ENCODE peak calls at places on chromosome 19, in seven cellular contexts. P, V, O, Z, H, G and A are unnamed samples.
A peak's percentile ranks its signal among the peaks of the same experiment; 100 is the strongest.

GRCh38 chr19:17309198-17309961 is at the start of gene DDA1:
- DNase-seq in G (peak; percentile 92), O (peak; percentile 95), Z (peak; percentile 100), P (peak; percentile 100), H (peak; percentile 100), V (peak; percentile 100), A (peak; percentile 100)

GRCh38 chr19:54133312-54133956 is 4.1 kb upstream of the CNOT3 start:
- DNase-seq in O (no peak), Z (no peak), H (no peak), P (no peak), G (no peak), V (no peak), A (no peak)

GRCh38 chr19:7202888-7203287 is 91.3 kb downstream of the INSR start:
- DNase-seq in G (no peak), Z (no peak), H (no peak), O (no peak), P (no peak), V (no peak), A (no peak)

GRCh38 chr19:9586764-9587163 is 2.5 kb upstream of the ZNF121 start:
- DNase-seq in V (peak; percentile 85), Z (peak; percentile 80), O (no peak), P (peak; percentile 64), G (no peak), H (peak; percentile 24), A (peak; percentile 69)

GRCh38 chr19:32345261-32346207 is at the start of gene ZNF507:
- DNase-seq in Z (peak; percentile 85), G (peak; percentile 97), V (peak; percentile 85), P (peak; percentile 78), H (no peak), O (peak; percentile 97), A (peak; percentile 90)

GRCh38 chr19:55451163-55451521 is 8.0 kb upstream of the SHISA7 start:
- DNase-seq in Z (no peak), H (no peak), P (no peak), V (no peak), O (no peak), G (peak; percentile 75), A (no peak)

GRCh38 chr19:32231020-32231419 is 114.4 kb upstream of the ZNF507 start:
- DNase-seq in Z (no peak), P (no peak), V (no peak), H (no peak), G (no peak), O (no peak), A (no peak)

GRCh38 chr19:1123885-1124677 is 20.3 kb downstream of the GPX4 start:
- DNase-seq in G (no peak), P (no peak), Z (no peak), O (no peak), H (no peak), V (no peak), A (peak; percentile 77)

GRCh38 chr19:17645339-17645963 is 42.7 kb downstream of the UNC13A start:
- DNase-seq in V (no peak), P (no peak), G (no peak), H (no peak), Z (no peak), O (no peak), A (no peak)

GRCh38 chr19:38401148-38401547 is 1.7 kb upstream of the FAM98C start:
- DNase-seq in V (no peak), O (no peak), H (no peak), Z (no peak), P (no peak), G (no peak), A (no peak)

GRCh38 chr19:32416749-32417469 is 11.3 kb downstream of the DPY19L3 start:
- DNase-seq in Z (no peak), P (no peak), O (no peak), G (no peak), H (no peak), V (no peak), A (no peak)

GRCh38 chr19:38277549-38277948 is 13.2 kb downstream of the SPINT2 start:
- DNase-seq in Z (no peak), O (no peak), H (no peak), G (no peak), P (no peak), V (no peak), A (no peak)

GRCh38 chr19:56106397-56106849 is 14.7 kb downstream of the ZNF787 start:
- DNase-seq in P (no peak), V (peak; percentile 83), Z (peak; percentile 89), G (peak; percentile 75), O (no peak), H (no peak), A (no peak)

GRCh38 chr19:6521718-6522646 is 8.8 kb upstream of the TNFSF9 start:
- DNase-seq in H (peak; percentile 95), V (peak; percentile 61), P (no peak), O (no peak), G (peak; percentile 87), Z (peak; percentile 46), A (no peak)

GRCh38 chr19:55383789-55384575 is at the start of gene TMEM238:
- DNase-seq in P (peak; percentile 60), O (peak; percentile 72), G (peak; percentile 94), V (peak; percentile 84), H (no peak), Z (peak; percentile 82), A (peak; percentile 83)

GRCh38 chr19:7928741-7929701 is 3.1 kb upstream of the CTXN1 start:
- DNase-seq in G (peak; percentile 85), V (no peak), Z (no peak), O (peak; percentile 43), H (no peak), P (peak; percentile 83), A (peak; percentile 92)

GRCh38 chr19:32220951-32221350 is 124.5 kb upstream of the ZNF507 start:
- DNase-seq in O (no peak), P (no peak), H (no peak), V (no peak), Z (no peak), G (no peak), A (no peak)

GRCh38 chr19:33403221-33403972 is 29.9 kb downstream of the CEBPG start:
- DNase-seq in O (no peak), G (peak; percentile 81), H (no peak), Z (peak; percentile 59), P (no peak), V (peak; percentile 45), A (peak; percentile 62)

GRCh38 chr19:6680141-6680540 is 10.2 kb upstream of the TNFSF14 start:
- DNase-seq in V (no peak), G (no peak), O (no peak), Z (no peak), H (no peak), P (no peak), A (no peak)

GRCh38 chr19:40053491-40053890 is 2.5 kb downstream of the ZNF780B start:
- DNase-seq in H (no peak), Z (no peak), V (no peak), O (no peak), P (no peak), G (no peak), A (no peak)

GRCh38 chr19:13153627-13154240 is 3.5 kb downstream of the IER2 start:
- DNase-seq in H (no peak), O (no peak), P (peak; percentile 50), Z (peak; percentile 44), G (peak; percentile 92), V (peak; percentile 47), A (peak; percentile 81)

DNA sequence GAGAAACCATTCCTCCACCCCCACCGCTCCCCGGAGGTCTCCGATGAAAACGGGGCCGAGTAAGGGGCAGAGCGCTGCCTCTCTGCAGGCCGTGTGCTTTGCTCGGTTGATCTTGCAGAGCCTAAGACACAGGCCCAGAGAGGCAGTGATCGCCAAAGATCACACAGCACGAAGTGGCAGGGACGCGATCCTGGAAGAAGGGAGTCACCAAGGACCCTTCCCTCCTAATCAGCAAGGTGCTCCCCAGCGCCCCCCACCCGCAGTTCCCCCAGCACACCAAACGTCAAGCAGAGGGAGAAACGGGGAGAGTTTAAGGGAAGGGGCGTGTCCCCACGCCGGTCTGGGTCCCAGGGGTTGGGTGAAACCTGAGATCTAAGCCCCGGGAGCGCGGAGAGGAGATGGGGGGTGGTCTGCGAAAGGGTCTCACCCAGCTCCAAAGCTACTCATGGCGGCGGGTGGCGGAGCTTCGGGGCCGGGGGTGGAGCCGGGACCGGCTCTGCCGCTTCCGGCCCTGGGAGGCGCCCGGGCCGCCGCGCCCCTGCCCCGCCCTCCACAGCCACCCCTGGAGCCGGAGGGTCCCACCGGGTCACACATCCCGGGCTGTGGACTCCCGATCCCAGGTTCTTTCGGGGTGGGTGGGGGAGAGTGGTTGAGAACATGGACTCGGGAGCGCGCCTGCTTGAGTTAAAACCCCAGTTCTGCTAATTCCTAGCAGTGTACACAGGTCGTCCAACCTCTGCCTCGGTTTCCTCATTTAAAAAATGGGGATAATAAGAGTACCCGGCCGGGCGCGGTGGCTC is at the start of gene EML2:
- DNase-seq in V (peak; percentile 80), P (no peak), O (peak; percentile 71), H (no peak), G (peak; percentile 91), Z (peak; percentile 71), A (no peak)
- TF ChIP-seq CTCF in V (no peak), P (no peak), O (peak; percentile 60), H (peak; percentile 65), G (no peak), Z (peak; percentile 5), A (no peak)

GRCh38 chr19:2579678-2580280 is 103.9 kb downstream of the GADD45B start:
- DNase-seq in Z (no peak), V (no peak), H (no peak), O (no peak), G (no peak), P (no peak), A (peak; percentile 66)

GRCh38 chr19:2575734-2576481 is 100.0 kb downstream of the GADD45B start:
- DNase-seq in Z (peak; percentile 66), H (no peak), G (peak; percentile 88), P (peak; percentile 88), O (no peak), V (peak; percentile 42), A (peak; percentile 95)

GRCh38 chr19:2577722-2578335 is 101.9 kb downstream of the GADD45B start:
- DNase-seq in P (no peak), V (no peak), Z (no peak), G (no peak), O (no peak), H (no peak), A (peak; percentile 63)

GRCh38 chr19:2578391-2578826 is 102.5 kb downstream of the GADD45B start:
- DNase-seq in P (no peak), O (peak; percentile 42), H (no peak), G (peak; percentile 79), Z (peak; percentile 55), V (peak; percentile 40), A (peak; percentile 73)

GRCh38 chr19:2578911-2579677 is 103.2 kb downstream of the GADD45B start:
- DNase-seq in V (peak; percentile 89), O (peak; percentile 74), G (peak; percentile 96), P (peak; percentile 91), Z (peak; percentile 96), H (no peak), A (peak; percentile 96)
- TF ChIP-seq EP300 in V (peak; percentile 77), O (peak; percentile 27), G (no peak), P (peak; percentile 53), Z (peak; percentile 74), H (no peak), A (no peak)

GRCh38 chr19:20513179-20513934 is 52.2 kb downstream of the ZNF737 start:
- DNase-seq in O (no peak), V (no peak), Z (no peak), P (no peak), G (no peak), H (no peak), A (no peak)
- TF ChIP-seq CTCF in O (no peak), V (no peak), Z (no peak), P (no peak), G (no peak), H (no peak), A (no peak)

DNA sequence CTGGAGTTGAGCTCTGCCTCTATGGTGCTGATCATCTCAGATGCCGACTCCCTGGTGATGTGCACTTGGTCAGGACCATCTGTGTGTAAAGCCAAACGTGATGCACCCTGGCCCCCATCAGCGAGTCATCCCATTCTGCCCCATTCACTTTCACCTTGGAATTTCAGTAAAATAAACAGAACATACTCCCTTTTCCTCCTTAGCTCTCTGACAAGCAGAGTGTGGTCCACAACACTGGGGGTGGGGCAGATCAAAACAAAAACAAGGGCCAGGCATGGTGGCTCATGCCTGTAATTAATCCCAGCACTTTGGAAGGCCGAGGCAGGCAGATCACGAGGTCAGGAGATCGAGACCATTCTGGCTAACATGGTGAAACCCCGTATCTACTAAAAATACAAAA is 12.3 kb downstream of the CEACAM20 start:
- DNase-seq in Z (no peak), P (no peak), V (no peak), O (no peak), H (no peak), G (no peak), A (no peak)
- TF ChIP-seq EP300 in Z (no peak), P (no peak), V (no peak), O (no peak), H (no peak), G (no peak), A (no peak)